ENCODE peak calls at places on chromosomes 7 and 10, in seven cellular contexts. One of them, this sample, is unnamed.

GRCh38 chr7:51611937-51612336 is 295.3 kb upstream of the COBL start:
- DNase-seq in uterus: no peak
- DNase-seq in naive thymus-derived CD4-positive, alpha-beta T cell: no peak
- DNase-seq in stomach: no peak
- DNase-seq in SJSA1: no peak
- DNase-seq in NT2/D1: no peak
- DNase-seq in mesenchymal stem cell: no peak
- DNase-seq in this sample: no peak

GRCh38 chr7:131540491-131541162 is 15.8 kb downstream of the PODXL start:
- DNase-seq in uterus: peak; percentile 52
- DNase-seq in naive thymus-derived CD4-positive, alpha-beta T cell: no peak
- DNase-seq in stomach: peak; percentile 55
- DNase-seq in SJSA1: no peak
- DNase-seq in NT2/D1: no peak
- DNase-seq in mesenchymal stem cell: peak; percentile 69
- DNase-seq in this sample: no peak

GRCh38 chr10:47311193-47311899 is 10.9 kb upstream of the GDF2 start:
- DNase-seq in uterus: no peak
- DNase-seq in naive thymus-derived CD4-positive, alpha-beta T cell: peak; percentile 63
- DNase-seq in stomach: peak; percentile 84
- DNase-seq in SJSA1: no peak
- DNase-seq in NT2/D1: no peak
- DNase-seq in mesenchymal stem cell: no peak
- DNase-seq in this sample: no peak

GRCh38 chr10:52597189-52597863 is 175.3 kb downstream of the MBL2 start:
- DNase-seq in uterus: no peak
- DNase-seq in naive thymus-derived CD4-positive, alpha-beta T cell: no peak
- DNase-seq in stomach: no peak
- DNase-seq in SJSA1: no peak
- DNase-seq in NT2/D1: no peak
- DNase-seq in mesenchymal stem cell: peak; percentile 15
- DNase-seq in this sample: no peak

GRCh38 chr7:151179287-151179860 is 7.7 kb downstream of the ASB10 start:
- DNase-seq in uterus: no peak
- DNase-seq in naive thymus-derived CD4-positive, alpha-beta T cell: no peak
- DNase-seq in stomach: no peak
- DNase-seq in SJSA1: no peak
- DNase-seq in NT2/D1: no peak
- DNase-seq in mesenchymal stem cell: no peak
- DNase-seq in this sample: no peak

GRCh38 chr10:77592946-77593636 is 44.5 kb downstream of the KCNMA1 start:
- DNase-seq in uterus: no peak
- DNase-seq in naive thymus-derived CD4-positive, alpha-beta T cell: no peak
- DNase-seq in stomach: peak; percentile 44
- DNase-seq in SJSA1: peak; percentile 73
- DNase-seq in NT2/D1: no peak
- DNase-seq in mesenchymal stem cell: peak; percentile 94
- DNase-seq in this sample: no peak

GRCh38 chr10:69961864-69962745 is 90.5 kb upstream of the MACROH2A2 start:
- DNase-seq in uterus: no peak
- DNase-seq in naive thymus-derived CD4-positive, alpha-beta T cell: no peak
- DNase-seq in stomach: no peak
- DNase-seq in SJSA1: peak; percentile 65
- DNase-seq in NT2/D1: no peak
- DNase-seq in mesenchymal stem cell: no peak
- DNase-seq in this sample: peak; percentile 60

GRCh38 chr10:69439350-69439739 is 11.9 kb upstream of the TSPAN15 start:
- DNase-seq in uterus: peak; percentile 54
- DNase-seq in naive thymus-derived CD4-positive, alpha-beta T cell: no peak
- DNase-seq in stomach: no peak
- DNase-seq in SJSA1: no peak
- DNase-seq in NT2/D1: no peak
- DNase-seq in mesenchymal stem cell: no peak
- DNase-seq in this sample: no peak

GRCh38 chr7:113119429-113119828 is 1.1 kb upstream of the SMIM30 start:
- DNase-seq in uterus: no peak
- DNase-seq in naive thymus-derived CD4-positive, alpha-beta T cell: no peak
- DNase-seq in stomach: no peak
- DNase-seq in SJSA1: no peak
- DNase-seq in NT2/D1: no peak
- DNase-seq in mesenchymal stem cell: no peak
- DNase-seq in this sample: no peak

GRCh38 chr7:135645296-135645904 is 16.9 kb upstream of the STMP1 start:
- DNase-seq in uterus: no peak
- DNase-seq in naive thymus-derived CD4-positive, alpha-beta T cell: peak; percentile 19
- DNase-seq in stomach: no peak
- DNase-seq in SJSA1: no peak
- DNase-seq in NT2/D1: no peak
- DNase-seq in mesenchymal stem cell: peak; percentile 60
- DNase-seq in this sample: no peak

DNA sequence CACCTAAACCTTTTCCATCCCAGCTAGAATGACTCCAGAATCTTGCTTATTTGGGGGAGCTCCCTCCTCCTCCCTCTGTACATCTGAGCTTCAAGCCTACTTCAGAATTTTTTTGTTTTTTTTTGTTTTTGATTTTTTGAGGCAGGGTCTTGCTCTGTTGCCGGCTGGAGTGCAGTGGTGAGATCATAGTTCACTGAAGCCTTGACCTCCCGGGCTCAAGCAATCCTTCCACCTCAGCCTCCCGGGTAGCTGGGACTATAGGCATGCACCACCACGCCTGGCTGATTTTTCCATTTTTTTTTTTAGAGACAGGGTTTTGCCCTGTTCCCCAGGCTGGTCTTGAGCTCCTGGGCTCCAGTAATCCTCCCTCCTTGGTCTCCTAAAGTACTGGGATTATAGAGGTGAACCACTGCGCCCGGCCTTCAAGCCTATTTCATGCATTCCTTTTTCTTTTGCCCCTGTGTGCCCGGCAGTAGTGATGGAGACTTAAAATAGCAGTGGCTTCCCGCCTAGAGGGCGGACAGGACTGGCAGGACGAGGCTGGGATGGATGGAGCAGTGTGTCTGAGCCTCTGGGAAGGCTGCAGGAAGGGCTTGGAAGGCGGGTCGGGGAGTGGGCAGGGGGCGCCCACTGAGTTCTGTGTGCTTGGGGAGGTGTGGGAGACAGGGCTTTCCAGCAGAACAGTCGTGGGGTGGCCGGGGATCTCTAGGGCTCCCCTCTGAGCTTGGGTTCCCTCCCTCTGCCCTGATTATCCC is 8.8 kb downstream of the CUX1 start:
- DNase-seq in uterus: peak; percentile 10
- DNase-seq in naive thymus-derived CD4-positive, alpha-beta T cell: no peak
- DNase-seq in stomach: no peak
- DNase-seq in SJSA1: no peak
- DNase-seq in NT2/D1: no peak
- DNase-seq in mesenchymal stem cell: no peak
- DNase-seq in this sample: no peak
- H3K4me1 ChIP-seq in uterus: no peaks in the 10 kb centered on the region
- H3K4me1 ChIP-seq in naive thymus-derived CD4-positive, alpha-beta T cell: no peaks in the 10 kb centered on the region
- H3K4me1 ChIP-seq in stomach: peaks cover 61% of the 10 kb centered on the region
- H3K4me1 ChIP-seq in SJSA1: no peaks in the 10 kb centered on the region
- H3K4me1 ChIP-seq in NT2/D1: peaks cover 5% of the 10 kb centered on the region
- H3K4me1 ChIP-seq in mesenchymal stem cell: peaks cover 17% of the 10 kb centered on the region
- H3K4me1 ChIP-seq in this sample: peaks cover 15% of the 10 kb centered on the region

DNA sequence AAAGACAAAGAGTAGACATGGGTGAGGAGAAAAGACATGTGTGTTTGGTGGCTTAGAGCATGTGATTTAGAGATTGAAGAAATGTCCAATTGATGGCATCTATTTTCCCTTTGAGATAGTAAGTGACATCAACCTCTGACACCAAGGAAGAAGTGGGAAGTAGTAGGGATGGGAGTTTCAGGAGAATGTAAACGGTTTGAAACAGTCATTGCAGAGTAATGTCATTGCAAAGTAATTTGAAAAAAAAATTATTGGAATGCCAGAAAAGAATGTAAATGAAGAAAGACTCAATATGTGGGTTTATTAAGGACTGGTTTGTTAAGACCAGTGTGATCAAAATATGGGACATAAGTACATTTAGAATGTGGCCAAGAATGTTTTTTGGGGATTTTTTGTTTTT is 26.6 kb downstream of the GNG11 start:
- DNase-seq in uterus: no peak
- DNase-seq in naive thymus-derived CD4-positive, alpha-beta T cell: no peak
- DNase-seq in stomach: no peak
- DNase-seq in SJSA1: no peak
- DNase-seq in NT2/D1: no peak
- DNase-seq in mesenchymal stem cell: peak; percentile 60
- DNase-seq in this sample: no peak
- H3K4me1 ChIP-seq in uterus: no peaks in the 10 kb centered on the region
- H3K4me1 ChIP-seq in naive thymus-derived CD4-positive, alpha-beta T cell: no peaks in the 10 kb centered on the region
- H3K4me1 ChIP-seq in stomach: peaks cover 8% of the 10 kb centered on the region
- H3K4me1 ChIP-seq in SJSA1: peaks cover 46% of the 10 kb centered on the region
- H3K4me1 ChIP-seq in NT2/D1: no peaks in the 10 kb centered on the region
- H3K4me1 ChIP-seq in mesenchymal stem cell: peaks cover 3% of the 10 kb centered on the region
- H3K4me1 ChIP-seq in this sample: no peaks in the 10 kb centered on the region

DNA sequence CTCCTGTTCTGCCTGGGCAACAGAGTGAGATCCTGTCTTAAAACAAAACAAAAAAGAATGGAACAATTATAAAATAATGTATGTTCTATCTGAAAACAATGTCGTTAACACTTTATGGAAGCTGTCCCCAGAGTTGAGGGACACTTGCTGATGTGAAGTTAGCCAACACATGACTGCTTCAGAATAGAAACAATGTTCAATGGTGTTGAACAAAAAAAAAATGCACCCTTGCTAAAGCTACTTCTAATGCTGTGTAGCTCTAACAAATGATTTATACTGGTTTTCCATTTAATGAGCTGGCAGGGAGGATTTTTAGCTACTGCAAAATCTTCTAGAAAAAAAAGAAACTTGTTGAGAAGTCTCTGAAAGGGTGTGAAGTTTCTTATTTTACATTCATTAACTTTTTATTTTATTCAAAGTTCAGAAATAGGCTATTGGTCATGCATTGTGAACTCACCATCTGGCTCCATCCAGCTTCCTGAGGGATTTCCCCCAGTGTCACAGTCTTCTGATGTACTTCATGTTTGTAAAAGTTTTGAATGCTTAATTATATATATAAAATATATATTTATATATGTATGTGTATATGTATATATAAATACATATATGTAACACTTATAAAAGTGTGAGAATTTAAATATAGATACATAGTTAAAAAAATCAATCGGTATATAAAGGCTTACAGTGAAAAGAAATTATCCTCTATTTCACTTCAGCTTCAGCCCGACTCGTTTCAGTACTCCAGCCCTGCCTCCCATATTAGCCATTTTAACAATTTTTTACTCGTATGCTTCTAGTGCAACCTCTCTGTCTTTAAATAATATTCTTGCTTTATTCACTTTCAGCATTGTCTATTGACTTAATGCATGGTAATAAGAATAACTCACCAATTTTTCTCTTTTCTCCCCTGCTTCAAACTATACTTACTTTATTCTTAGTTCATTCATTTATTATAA is 35.0 kb downstream of the HDAC9 start:
- DNase-seq in uterus: no peak
- DNase-seq in naive thymus-derived CD4-positive, alpha-beta T cell: no peak
- DNase-seq in stomach: no peak
- DNase-seq in SJSA1: no peak
- DNase-seq in NT2/D1: no peak
- DNase-seq in mesenchymal stem cell: no peak
- DNase-seq in this sample: no peak
- H3K4me1 ChIP-seq in uterus: no peaks in the 10 kb centered on the region
- H3K4me1 ChIP-seq in naive thymus-derived CD4-positive, alpha-beta T cell: no peaks in the 10 kb centered on the region
- H3K4me1 ChIP-seq in stomach: no peaks in the 10 kb centered on the region
- H3K4me1 ChIP-seq in SJSA1: peaks cover 10% of the 10 kb centered on the region
- H3K4me1 ChIP-seq in NT2/D1: no peaks in the 10 kb centered on the region
- H3K4me1 ChIP-seq in mesenchymal stem cell: peaks cover 2% of the 10 kb centered on the region
- H3K4me1 ChIP-seq in this sample: no peaks in the 10 kb centered on the region

GRCh38 chr10:239109-239508 is 103.9 kb downstream of the ZMYND11 start:
- DNase-seq in uterus: no peak
- DNase-seq in naive thymus-derived CD4-positive, alpha-beta T cell: no peak
- DNase-seq in stomach: no peak
- DNase-seq in SJSA1: no peak
- DNase-seq in NT2/D1: no peak
- DNase-seq in mesenchymal stem cell: no peak
- DNase-seq in this sample: no peak

GRCh38 chr10:244227-244626 is 109.0 kb downstream of the ZMYND11 start:
- DNase-seq in uterus: no peak
- DNase-seq in naive thymus-derived CD4-positive, alpha-beta T cell: no peak
- DNase-seq in stomach: no peak
- DNase-seq in SJSA1: no peak
- DNase-seq in NT2/D1: no peak
- DNase-seq in mesenchymal stem cell: no peak
- DNase-seq in this sample: no peak

GRCh38 chr10:246431-246830 is 111.2 kb downstream of the ZMYND11 start:
- DNase-seq in uterus: no peak
- DNase-seq in naive thymus-derived CD4-positive, alpha-beta T cell: no peak
- DNase-seq in stomach: no peak
- DNase-seq in SJSA1: no peak
- DNase-seq in NT2/D1: no peak
- DNase-seq in mesenchymal stem cell: no peak
- DNase-seq in this sample: no peak

GRCh38 chr10:235921-236320 is 100.7 kb downstream of the ZMYND11 start:
- DNase-seq in uterus: no peak
- DNase-seq in naive thymus-derived CD4-positive, alpha-beta T cell: no peak
- DNase-seq in stomach: no peak
- DNase-seq in SJSA1: no peak
- DNase-seq in NT2/D1: no peak
- DNase-seq in mesenchymal stem cell: no peak
- DNase-seq in this sample: no peak

GRCh38 chr10:241451-241850 is 106.2 kb downstream of the ZMYND11 start:
- DNase-seq in uterus: no peak
- DNase-seq in naive thymus-derived CD4-positive, alpha-beta T cell: no peak
- DNase-seq in stomach: no peak
- DNase-seq in SJSA1: no peak
- DNase-seq in NT2/D1: no peak
- DNase-seq in mesenchymal stem cell: no peak
- DNase-seq in this sample: no peak
- H3K4me1 ChIP-seq in uterus: no peaks in the 10 kb centered on the region
- H3K4me1 ChIP-seq in naive thymus-derived CD4-positive, alpha-beta T cell: no peaks in the 10 kb centered on the region
- H3K4me1 ChIP-seq in stomach: peaks cover 11% of the 10 kb centered on the region
- H3K4me1 ChIP-seq in SJSA1: no peaks in the 10 kb centered on the region
- H3K4me1 ChIP-seq in NT2/D1: no peaks in the 10 kb centered on the region
- H3K4me1 ChIP-seq in mesenchymal stem cell: no peaks in the 10 kb centered on the region
- H3K4me1 ChIP-seq in this sample: no peaks in the 10 kb centered on the region

GRCh38 chr10:104762793-104763192 is 121.7 kb downstream of the SORCS3 start:
- DNase-seq in uterus: no peak
- DNase-seq in naive thymus-derived CD4-positive, alpha-beta T cell: no peak
- DNase-seq in stomach: no peak
- DNase-seq in SJSA1: no peak
- DNase-seq in NT2/D1: no peak
- DNase-seq in mesenchymal stem cell: no peak
- DNase-seq in this sample: no peak
- H3K4me1 ChIP-seq in uterus: no peaks in the 10 kb centered on the region
- H3K4me1 ChIP-seq in naive thymus-derived CD4-positive, alpha-beta T cell: no peaks in the 10 kb centered on the region
- H3K4me1 ChIP-seq in stomach: no peaks in the 10 kb centered on the region
- H3K4me1 ChIP-seq in SJSA1: no peaks in the 10 kb centered on the region
- H3K4me1 ChIP-seq in NT2/D1: no peaks in the 10 kb centered on the region
- H3K4me1 ChIP-seq in mesenchymal stem cell: no peaks in the 10 kb centered on the region
- H3K4me1 ChIP-seq in this sample: no peaks in the 10 kb centered on the region

GRCh38 chr10:14558025-14558424 is 216.7 kb downstream of the FAM107B start:
- DNase-seq in uterus: no peak
- DNase-seq in naive thymus-derived CD4-positive, alpha-beta T cell: no peak
- DNase-seq in stomach: no peak
- DNase-seq in SJSA1: no peak
- DNase-seq in NT2/D1: no peak
- DNase-seq in mesenchymal stem cell: no peak
- DNase-seq in this sample: no peak
- H3K4me1 ChIP-seq in uterus: peaks cover 5% of the 10 kb centered on the region
- H3K4me1 ChIP-seq in naive thymus-derived CD4-positive, alpha-beta T cell: peaks cover 92% of the 10 kb centered on the region
- H3K4me1 ChIP-seq in stomach: peaks cover 83% of the 10 kb centered on the region
- H3K4me1 ChIP-seq in SJSA1: peaks cover 36% of the 10 kb centered on the region
- H3K4me1 ChIP-seq in NT2/D1: no peaks in the 10 kb centered on the region
- H3K4me1 ChIP-seq in mesenchymal stem cell: peaks cover 14% of the 10 kb centered on the region
- H3K4me1 ChIP-seq in this sample: peaks cover 51% of the 10 kb centered on the region

This sample was measured in vagina.